ENCODE peak calls at places on chromosomes 13 and 19, in four cellular contexts. H is bronchial epithelial cell, N is fibroblast of lung, W is AG10803. D is an unnamed sample.

GRCh38 chr13:37403776-37404497 is 194.6 kb downstream of the POSTN start:
- DNase-seq in H (no peak), N (peak; percentile 91), W (peak; percentile 97), D (no peak)

GRCh38 chr13:86882835-86883234 is 788.3 kb upstream of the SLITRK5 start:
- DNase-seq in H (no peak), N (peak; percentile 6), W (no peak), D (no peak)

GRCh38 chr13:29428310-29428991 is 167.0 kb downstream of the SLC7A1 start:
- DNase-seq in H (peak; percentile 33), N (no peak), W (no peak), D (no peak)

GRCh38 chr19:35222373-35223005 is 6.0 kb downstream of the FAM187B start:
- DNase-seq in H (no peak), N (no peak), W (no peak), D (no peak)

GRCh38 chr13:109844396-109844795 is 58.0 kb upstream of the IRS2 start:
- DNase-seq in H (peak; percentile 77), N (peak; percentile 61), W (peak; percentile 26), D (no peak)

GRCh38 chr13:78589206-78589605 is 14.1 kb downstream of the POU4F1 start:
- DNase-seq in H (no peak), N (peak; percentile 28), W (no peak), D (no peak)

GRCh38 chr19:52248256-52248655 is 21.1 kb upstream of the ZNF766 start:
- DNase-seq in H (no peak), N (peak; percentile 47), W (peak; percentile 44), D (no peak)

GRCh38 chr13:99859178-99860177 is 112.1 kb downstream of the ZIC5 start:
- DNase-seq in H (no peak), N (no peak), W (no peak), D (no peak)

GRCh38 chr13:109869312-109870237 is 83.2 kb upstream of the IRS2 start:
- DNase-seq in H (peak; percentile 22), N (peak; percentile 63), W (peak; percentile 66), D (no peak)

GRCh38 chr13:21208755-21209154 is 32.3 kb downstream of the MRPL57 start:
- DNase-seq in H (no peak), N (peak; percentile 15), W (no peak), D (no peak)

GRCh38 chr19:19107663-19108062 is 30.6 kb downstream of the TMEM161A start:
- DNase-seq in H (no peak), N (no peak), W (no peak), D (no peak)

GRCh38 chr19:35088514-35088913 is 27.1 kb upstream of the FXYD3 start:
- DNase-seq in H (peak; percentile 78), N (peak; percentile 77), W (peak; percentile 95), D (no peak)

GRCh38 chr19:40578442-40578908 is 1.8 kb downstream of the SHKBP1 start:
- DNase-seq in H (peak; percentile 27), N (no peak), W (no peak), D (no peak)

GRCh38 chr13:111531505-111531904 is 211.1 kb downstream of the TEX29 start:
- DNase-seq in H (peak; percentile 4), N (peak; percentile 20), W (peak; percentile 3), D (no peak)
- TF ChIP-seq CTCF in H (no peak), N (no peak), W (no peak), D (no peak)

GRCh38 chr19:1129535-1129934 is 25.7 kb downstream of the GPX4 start:
- DNase-seq in H (no peak), N (no peak), W (no peak), D (no peak)

GRCh38 chr19:1133471-1133929 is 29.7 kb downstream of the GPX4 start:
- DNase-seq in H (no peak), N (no peak), W (no peak), D (no peak)

GRCh38 chr19:1131718-1132552 is 28.1 kb downstream of the GPX4 start:
- DNase-seq in H (peak; percentile 85), N (peak; percentile 84), W (peak; percentile 89), D (no peak)

GRCh38 chr19:1132625-1133383 is 29.0 kb downstream of the GPX4 start:
- DNase-seq in H (no peak), N (no peak), W (no peak), D (no peak)

GRCh38 chr19:1130801-1131717 is 27.3 kb downstream of the GPX4 start:
- DNase-seq in H (no peak), N (no peak), W (no peak), D (no peak)
- TF ChIP-seq CTCF in H (no peak), N (no peak), W (no peak), D (no peak)

DNA sequence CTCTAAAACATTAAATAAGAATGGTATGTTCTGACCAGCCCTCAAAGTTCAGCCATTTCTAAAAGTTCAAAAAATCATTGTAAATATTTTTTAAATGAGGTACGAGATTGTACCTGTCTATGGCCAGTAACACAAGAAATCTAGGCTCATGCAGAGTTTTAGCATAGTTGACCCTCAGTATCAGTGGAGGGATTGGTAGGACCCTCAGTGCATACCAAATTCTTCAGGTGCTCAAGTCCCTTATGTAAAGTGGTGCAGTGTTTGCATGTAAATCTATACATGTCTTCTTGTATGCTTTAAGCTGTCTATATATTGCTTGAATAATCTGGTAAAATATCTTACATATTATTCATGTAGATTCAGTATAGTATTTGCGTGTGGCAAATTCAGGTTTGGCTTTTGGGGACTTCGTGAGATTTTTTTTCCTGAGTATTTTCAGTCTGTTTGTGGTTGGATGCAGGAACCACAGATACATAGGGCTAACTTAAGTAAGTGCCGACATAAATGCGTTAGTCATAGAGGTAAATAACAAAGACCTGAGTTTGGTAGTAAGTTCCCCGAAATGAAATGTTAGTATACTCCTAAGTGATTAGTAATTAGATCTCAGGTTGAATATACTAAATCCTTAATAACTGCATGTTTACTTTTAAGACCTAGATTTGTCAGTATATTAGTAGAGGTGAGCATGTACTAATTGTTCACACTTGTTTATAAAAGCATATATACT is 7.8 kb downstream of the MIR17HG start:
- DNase-seq in H (no peak), N (no peak), W (no peak), D (no peak)
- TF ChIP-seq CTCF in H (no peak), N (no peak), W (no peak), D (no peak)

GRCh38 chr19:11551603-11552235 is 7.3 kb downstream of the ELOF1 start:
- DNase-seq in H (no peak), N (no peak), W (no peak), D (no peak)
- TF ChIP-seq CTCF in H (peak; percentile 30), N (peak; percentile 29), W (peak; percentile 36), D (peak; percentile 21)

GRCh38 chr19:45922281-45922680 is 7.7 kb upstream of the NANOS2 start:
- DNase-seq in H (no peak), N (no peak), W (no peak), D (no peak)
- TF ChIP-seq CTCF in H (peak; percentile 10), N (no peak), W (peak; percentile 25), D (no peak)

GRCh38 chr19:17052439-17052838 is 22.8 kb downstream of the HAUS8 start:
- DNase-seq in H (peak; percentile 42), N (peak; percentile 67), W (peak; percentile 54), D (no peak)
- TF ChIP-seq CTCF in H (peak; percentile 76), N (peak; percentile 61), W (peak; percentile 69), D (peak; percentile 54)

GRCh38 chr19:55212447-55212846 is 3.1 kb upstream of the PTPRH start:
- DNase-seq in H (no peak), N (no peak), W (no peak), D (no peak)
- TF ChIP-seq CTCF in H (no peak), N (peak; percentile 12), W (no peak), D (peak; percentile 8)

GRCh38 chr19:32469796-32470195 is 64.2 kb downstream of the DPY19L3 start:
- DNase-seq in H (no peak), N (no peak), W (peak; percentile 3), D (no peak)

GRCh38 chr19:32465176-32465575 is 59.6 kb downstream of the DPY19L3 start:
- DNase-seq in H (no peak), N (no peak), W (no peak), D (no peak)

GRCh38 chr19:32459199-32459865 is 53.8 kb downstream of the DPY19L3 start:
- DNase-seq in H (no peak), N (no peak), W (no peak), D (no peak)

GRCh38 chr19:32460476-32460875 is 54.9 kb downstream of the DPY19L3 start:
- DNase-seq in H (no peak), N (no peak), W (no peak), D (no peak)

GRCh38 chr19:32464279-32464678 is 58.7 kb downstream of the DPY19L3 start:
- DNase-seq in H (peak; percentile 32), N (peak; percentile 42), W (peak; percentile 23), D (no peak)
- TF ChIP-seq CTCF in H (no peak), N (peak; percentile 41), W (peak; percentile 52), D (peak; percentile 38)

GRCh38 chr19:3253270-3253669 is 28.8 kb downstream of the CELF5 start:
- DNase-seq in H (no peak), N (no peak), W (no peak), D (no peak)
- TF ChIP-seq CTCF in H (no peak), N (no peak), W (no peak), D (no peak)